ENCODE peak calls at places on chromosomes 13 and 19, in four cellular contexts. W, E, S and L are unnamed samples.

GRCh38 chr19:46985532-46986415 is 33.9 kb upstream of the NPAS1 start:
- DNase-seq in W (no peak), E (no peak), S (no peak), L (no peak)

GRCh38 chr13:101755228-101755887 is 302.9 kb downstream of the ITGBL1 start:
- DNase-seq in S (no peak), W (no peak), E (no peak), L (peak; percentile 24)

GRCh38 chr19:53002479-53002878 is 11.2 kb upstream of the ERVV-1 start:
- DNase-seq in W (peak; percentile 77), E (no peak), S (no peak), L (no peak)

GRCh38 chr19:9939301-9939913 is 3.1 kb upstream of the OLFM2 start:
- DNase-seq in W (no peak), S (no peak), E (no peak), L (no peak)

GRCh38 chr19:55117063-55117635 is 288 bp downstream of the PPP1R12C start:
- DNase-seq in S (peak; percentile 64), E (no peak), W (no peak), L (no peak)

GRCh38 chr13:78241278-78241919 is 322.8 kb upstream of the EDNRB start:
- DNase-seq in E (peak; percentile 41), S (peak; percentile 50), W (peak; percentile 52), L (peak; percentile 79)

GRCh38 chr13:113144255-113144629 is 14.2 kb upstream of the PROZ start:
- DNase-seq in E (no peak), W (no peak), S (no peak), L (no peak)

GRCh38 chr19:8005534-8006256 is at the start of gene ELAVL1:
- DNase-seq in E (peak; percentile 96), S (peak; percentile 92), W (peak; percentile 89), L (peak; percentile 98)

GRCh38 chr19:37980419-37980975 is 73.5 kb downstream of the SIPA1L3 start:
- DNase-seq in W (no peak), S (no peak), E (no peak), L (no peak)

GRCh38 chr19:2248136-2249009 is 750 bp upstream of the AMH start:
- DNase-seq in S (no peak), W (no peak), E (no peak), L (no peak)

GRCh38 chr19:45955905-45956608 is 17.6 kb downstream of the NOVA2 start:
- DNase-seq in E (no peak), S (peak; percentile 83), W (no peak), L (no peak)

GRCh38 chr13:80473695-80474094 is 132.8 kb upstream of the SPRY2 start:
- DNase-seq in W (no peak), S (no peak), E (no peak), L (no peak)

GRCh38 chr13:38542601-38543000 is 144.3 kb upstream of the FREM2 start:
- DNase-seq in W (no peak), E (no peak), S (no peak), L (no peak)

GRCh38 chr19:10269333-10270179 is 1.4 kb upstream of the ICAM1 start:
- DNase-seq in W (no peak), E (peak; percentile 94), S (peak; percentile 92), L (peak; percentile 98)

GRCh38 chr13:114140131-114140908 is 7.9 kb upstream of the RASA3 start:
- DNase-seq in E (no peak), W (no peak), S (no peak), L (peak; percentile 49)

GRCh38 chr19:52991021-52991420 is 22.7 kb upstream of the ERVV-1 start:
- DNase-seq in S (no peak), W (no peak), E (no peak), L (no peak)

GRCh38 chr13:43865892-43866291 is 13.6 kb downstream of the CCDC122 start:
- DNase-seq in W (no peak), S (no peak), E (no peak), L (peak; percentile 6)

GRCh38 chr13:110428281-110428680 is 121.2 kb downstream of the COL4A2 start:
- DNase-seq in S (peak; percentile 35), E (no peak), W (no peak), L (no peak)

GRCh38 chr19:52492991-52493470 is 34.4 kb upstream of the ZNF808 start:
- DNase-seq in S (no peak), E (no peak), W (peak; percentile 50), L (no peak)

GRCh38 chr19:46411088-46412033 is 2.0 kb downstream of the CCDC8 start:
- DNase-seq in E (no peak), W (no peak), S (no peak), L (no peak)

GRCh38 chr19:44960906-44961734 is 5.9 kb downstream of the CLPTM1 start:
- DNase-seq in S (no peak), E (no peak), W (no peak), L (no peak)

GRCh38 chr13:44403720-44404063 is 30.1 kb downstream of the SERP2 start:
- DNase-seq in W (no peak), E (no peak), S (no peak), L (no peak)

GRCh38 chr13:44274838-44275237 is 98.8 kb upstream of the SERP2 start:
- DNase-seq in S (peak; percentile 50), W (no peak), E (peak; percentile 17), L (peak; percentile 76)

GRCh38 chr19:1538978-1539377 is 15.1 kb downstream of the PLK5 start:
- DNase-seq in E (no peak), S (no peak), W (no peak), L (no peak)

GRCh38 chr13:57063007-57063406 is 77.7 kb upstream of the PRR20A start:
- DNase-seq in W (no peak), E (no peak), S (no peak), L (no peak)

GRCh38 chr13:113955235-113955634 is 18.6 kb downstream of the C13orf46 start:
- DNase-seq in S (no peak), E (no peak), W (no peak), L (no peak)

GRCh38 chr13:66675620-66676019 is 554.5 kb downstream of the PCDH9 start:
- DNase-seq in E (no peak), S (no peak), W (no peak), L (no peak)